ENCODE peak calls at places on chromosomes 13 and 19, in four cellular contexts. U is stomach, K is Peyer's patch, H is body of pancreas. D is an unnamed sample.

GRCh38 chr13:43268632-43269031 is 245.2 kb downstream of the DNAJC15 start:
- DNase-seq in U (no peak), K (no peak), H (no peak), D (no peak)

GRCh38 chr19:45498411-45499195 is at the start of gene PPM1N:
- DNase-seq in H (no peak), K (peak), U (no peak), D (peak)

GRCh38 chr19:7247160-7247559 is 47.1 kb downstream of the INSR start:
- DNase-seq in U (no peak), H (no peak), K (no peak), D (no peak)

GRCh38 chr19:52170863-52171320 is 529 bp downstream of the ZNF836 start:
- DNase-seq in K (no peak), H (peak), U (no peak), D (peak)

GRCh38 chr19:43765109-43765876 is 10.5 kb upstream of the SMG9 start:
- DNase-seq in K (peak), H (peak), U (peak), D (no peak)

GRCh38 chr19:47429140-47429793 is 9.9 kb upstream of the MEIS3 start:
- DNase-seq in H (no peak), U (no peak), K (no peak), D (no peak)

GRCh38 chr13:87999141-87999765 is 328.1 kb downstream of the SLITRK5 start:
- DNase-seq in U (no peak), K (no peak), H (no peak), D (no peak)

GRCh38 chr19:40416918-40417713 is 3.9 kb upstream of the PRX start:
- DNase-seq in K (no peak), H (peak), U (peak), D (no peak)

GRCh38 chr19:3269972-3270667 is 45.7 kb downstream of the CELF5 start:
- DNase-seq in U (no peak), K (no peak), H (no peak), D (no peak)

GRCh38 chr13:100854091-100854490 is 179.5 kb upstream of the TMTC4 start:
- DNase-seq in K (no peak), U (no peak), H (no peak), D (no peak)

GRCh38 chr13:99228737-99229691 is 28.4 kb downstream of the UBAC2 start:
- DNase-seq in U (no peak), H (no peak), K (no peak), D (no peak)

GRCh38 chr19:45419396-45419795 is 4.3 kb downstream of the ERCC1 start:
- DNase-seq in K (peak), U (no peak), H (no peak), D (peak)

GRCh38 chr13:69970521-69970920 is 137.1 kb upstream of the ATXN8OS start:
- DNase-seq in H (no peak), K (no peak), U (no peak), D (no peak)

GRCh38 chr13:91216928-91217700 is 130.4 kb upstream of the MIR17HG start:
- DNase-seq in K (no peak), U (no peak), H (no peak), D (no peak)

GRCh38 chr13:73715910-73716257 is 418.3 kb downstream of the KLF12 start:
- DNase-seq in U (no peak), K (no peak), H (no peak), D (no peak)

GRCh38 chr19:46979770-46980105 is 39.9 kb upstream of the NPAS1 start:
- DNase-seq in U (no peak), H (no peak), K (no peak), D (no peak)

GRCh38 chr13:29566864-29567263 is 28.6 kb downstream of the SLC7A1 start:
- DNase-seq in U (no peak), K (no peak), H (no peak), D (no peak)

GRCh38 chr19:42488783-42489521 is 39.3 kb downstream of the CEACAM1 start:
- DNase-seq in K (no peak), H (peak), U (no peak), D (no peak)

GRCh38 chr19:11560404-11560988 is 1.5 kb upstream of the ELOF1 start:
- DNase-seq in K (peak), H (peak), U (peak), D (peak)

GRCh38 chr19:52343548-52343947 is 7.5 kb downstream of the ZNF610 start:
- DNase-seq in U (peak), K (peak), H (peak), D (peak)

GRCh38 chr13:99281811-99282263 is 23.7 kb upstream of the GPR18 start:
- DNase-seq in H (peak), K (peak), U (peak), D (no peak)

GRCh38 chr19:29840066-29840950 is 28.5 kb downstream of the CCNE1 start:
- DNase-seq in K (no peak), H (no peak), U (no peak), D (no peak)

GRCh38 chr13:38718374-38718773 is 31.5 kb downstream of the FREM2 start:
- DNase-seq in K (no peak), U (no peak), H (no peak), D (no peak)

GRCh38 chr19:5585461-5586299 is 17.9 kb upstream of the TINCR start:
- DNase-seq in U (no peak), H (peak), K (peak), D (no peak)

GRCh38 chr13:32905864-32906180 is 110.4 kb upstream of the KL start:
- DNase-seq in H (peak), K (no peak), U (no peak), D (no peak)

GRCh38 chr13:68988176-68988575 is 1119.5 kb upstream of the ATXN8OS start:
- DNase-seq in K (no peak), U (no peak), H (no peak), D (no peak)

GRCh38 chr19:48724796-48725753 is 5.5 kb upstream of the MAMSTR start:
- DNase-seq in K (no peak), U (no peak), H (peak), D (no peak)

GRCh38 chr13:32117696-32118095 is 86.1 kb downstream of the FRY start:
- DNase-seq in K (no peak), U (peak), H (peak), D (no peak)

GRCh38 chr19:2475018-2475701 is 767 bp upstream of the GADD45B start:
- DNase-seq in K (peak), U (peak), H (peak), D (no peak)

GRCh38 chr13:93861818-93862217 is 617.7 kb downstream of the DCT start:
- DNase-seq in K (no peak), U (no peak), H (no peak), D (no peak)

GRCh38 chr13:106348032-106348431 is 187.4 kb downstream of the EFNB2 start:
- DNase-seq in K (no peak), U (no peak), H (no peak), D (no peak)

GRCh38 chr13:19795956-19796355 is 13.2 kb upstream of the PSPC1 start:
- DNase-seq in U (no peak), H (no peak), K (no peak), D (no peak)

GRCh38 chr19:45477216-45477615 is 9.4 kb downstream of the FOSB start:
- DNase-seq in H (no peak), U (no peak), K (no peak), D (no peak)

GRCh38 chr19:4327877-4328242 is 10.8 kb downstream of the STAP2 start:
- DNase-seq in H (no peak), K (no peak), U (no peak), D (no peak)

GRCh38 chr19:4327252-4327876 is 11.3 kb downstream of the STAP2 start:
- DNase-seq in K (peak), U (peak), H (peak), D (no peak)

GRCh38 chr19:4326837-4327251 is 11.8 kb downstream of the STAP2 start:
- DNase-seq in U (no peak), H (no peak), K (no peak), D (no peak)

GRCh38 chr19:4329858-4330257 is 8.8 kb downstream of the STAP2 start:
- DNase-seq in U (no peak), H (no peak), K (no peak), D (no peak)

DNA sequence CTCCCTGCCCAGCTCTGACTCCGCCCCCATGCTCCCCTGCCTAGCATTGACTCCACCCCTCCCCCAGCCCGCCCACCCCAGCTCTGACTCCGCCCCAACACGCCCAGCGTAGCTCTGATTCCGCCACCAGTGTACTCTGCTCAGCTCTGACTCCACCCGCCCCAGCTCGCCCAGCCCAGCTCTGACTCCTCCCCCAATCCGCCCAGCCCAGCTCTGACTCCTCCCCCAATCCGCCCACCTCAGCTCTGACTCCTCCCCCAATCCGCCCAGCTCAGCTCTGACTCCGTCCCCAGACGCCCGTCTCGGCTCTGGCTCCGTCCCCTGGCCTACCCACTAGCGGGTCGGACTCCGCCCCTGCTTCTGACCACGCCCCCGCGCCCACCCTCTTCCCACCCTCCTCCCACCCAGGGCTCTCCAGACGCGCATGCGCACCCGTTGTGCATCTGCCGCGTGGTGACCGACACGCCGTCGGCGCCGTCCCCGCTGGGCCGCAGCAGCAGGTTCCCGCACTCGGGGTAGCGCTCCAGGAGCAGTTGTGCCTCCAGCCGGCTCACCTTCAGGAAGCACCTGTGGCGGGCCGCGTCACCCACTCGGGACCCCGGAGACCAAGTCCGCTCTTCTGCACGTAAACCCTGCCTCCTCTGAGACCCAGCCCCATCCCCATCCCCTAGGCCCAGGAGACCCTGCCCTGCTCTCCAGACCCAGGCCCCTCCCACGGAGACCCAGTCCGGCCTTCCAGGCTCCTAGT is 10.2 kb downstream of the STAP2 start:
- DNase-seq in H (peak), U (peak), K (peak), D (peak)
- TF ChIP-seq POLR2A in H (peak), U (no peak), K (no peak), D (peak)

DNA sequence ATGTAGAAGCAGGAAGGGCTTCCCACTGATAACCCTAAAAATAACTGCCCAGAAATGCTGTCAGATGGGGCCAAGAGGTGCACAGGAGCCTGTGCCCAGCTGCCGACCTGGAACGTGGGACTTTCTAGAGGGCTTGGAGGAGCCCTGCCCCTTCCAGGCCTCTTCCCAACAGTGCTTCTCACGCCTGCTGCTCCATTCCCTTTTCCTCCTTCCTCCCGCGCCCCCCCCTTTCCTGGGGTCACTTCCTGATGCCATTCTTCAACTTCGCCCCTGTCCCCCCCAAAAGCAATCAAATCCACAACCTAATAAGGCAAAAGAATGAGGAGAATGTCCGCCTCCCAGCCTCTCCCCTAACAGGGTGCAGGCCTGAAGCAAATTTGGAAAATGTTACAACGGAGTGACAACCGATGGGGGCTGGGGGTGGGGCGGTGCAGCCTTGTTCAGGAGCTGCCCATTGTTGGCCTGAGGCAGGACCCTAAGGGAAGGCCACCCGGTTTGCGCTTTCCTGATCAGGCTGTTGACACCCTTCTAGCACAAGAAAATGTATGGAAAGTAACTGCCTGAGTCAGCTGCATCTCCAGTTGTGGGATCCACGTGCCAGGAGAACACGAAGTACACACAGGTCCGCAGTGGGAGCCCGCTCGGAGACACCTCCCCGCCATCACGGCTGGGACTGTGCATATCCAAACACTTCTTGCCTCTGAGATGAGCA is 18.7 kb downstream of the ACTN4 start:
- DNase-seq in K (no peak), H (peak), U (no peak), D (no peak)
- TF ChIP-seq POLR2A in K (peak), H (peak), U (no peak), D (no peak)

GRCh38 chr19:13888281-13888680 is 11.3 kb downstream of the NANOS3 start:
- DNase-seq in H (no peak), K (no peak), U (no peak), D (no peak)

GRCh38 chr19:13887529-13887928 is 10.6 kb downstream of the NANOS3 start:
- DNase-seq in H (no peak), U (no peak), K (no peak), D (no peak)

GRCh38 chr19:13884726-13885591 is 8.0 kb downstream of the NANOS3 start:
- DNase-seq in H (peak), K (no peak), U (peak), D (no peak)

GRCh38 chr19:13885826-13886365 is 9.0 kb downstream of the NANOS3 start:
- DNase-seq in U (no peak), K (no peak), H (no peak), D (no peak)

GRCh38 chr19:13887039-13887438 is 10.1 kb downstream of the NANOS3 start:
- DNase-seq in H (peak), U (peak), K (no peak), D (no peak)
- TF ChIP-seq POLR2A in H (no peak), U (no peak), K (no peak), D (no peak)

GRCh38 chr19:49857834-49858590 is 7.1 kb downstream of the PTOV1 start:
- DNase-seq in K (no peak), U (no peak), H (no peak), D (no peak)
- TF ChIP-seq POLR2A in K (no peak), U (no peak), H (no peak), D (no peak)

GRCh38 chr19:10553943-10554381 is 10.3 kb downstream of the ATG4D start:
- DNase-seq in H (no peak), U (peak), K (peak), D (no peak)

GRCh38 chr19:10551698-10552301 is 8.1 kb downstream of the ATG4D start:
- DNase-seq in U (peak), H (peak), K (no peak), D (no peak)

GRCh38 chr19:10550336-10550735 is 6.6 kb downstream of the ATG4D start:
- DNase-seq in U (no peak), H (no peak), K (no peak), D (no peak)

GRCh38 chr19:10553087-10553667 is 9.5 kb downstream of the ATG4D start:
- DNase-seq in U (no peak), K (no peak), H (no peak), D (no peak)

DNA sequence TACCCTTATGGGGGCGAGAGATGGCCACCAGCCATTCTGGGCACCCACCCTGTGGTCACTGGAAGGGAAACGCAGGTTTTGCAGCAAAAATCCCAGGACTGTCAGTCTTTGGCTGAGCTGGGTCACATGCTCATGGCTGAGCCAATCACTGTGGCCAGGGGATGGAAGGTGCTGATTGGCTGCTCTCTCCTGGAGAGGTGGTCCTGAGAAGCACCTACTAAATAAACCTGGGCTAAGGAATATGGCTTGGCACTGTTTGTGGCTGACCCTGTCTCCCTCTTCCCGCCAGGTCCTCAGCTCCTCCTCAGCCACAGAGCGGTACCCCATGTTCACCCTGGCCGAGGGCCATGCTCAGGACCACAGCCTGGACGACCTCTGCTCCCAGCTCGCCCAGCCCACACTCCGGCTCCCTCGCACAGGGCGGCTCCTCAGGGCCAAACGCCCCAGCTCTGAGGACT is 8.9 kb downstream of the ATG4D start:
- DNase-seq in K (no peak), H (no peak), U (no peak), D (no peak)
- TF ChIP-seq POLR2A in K (no peak), H (no peak), U (no peak), D (peak)

DNA sequence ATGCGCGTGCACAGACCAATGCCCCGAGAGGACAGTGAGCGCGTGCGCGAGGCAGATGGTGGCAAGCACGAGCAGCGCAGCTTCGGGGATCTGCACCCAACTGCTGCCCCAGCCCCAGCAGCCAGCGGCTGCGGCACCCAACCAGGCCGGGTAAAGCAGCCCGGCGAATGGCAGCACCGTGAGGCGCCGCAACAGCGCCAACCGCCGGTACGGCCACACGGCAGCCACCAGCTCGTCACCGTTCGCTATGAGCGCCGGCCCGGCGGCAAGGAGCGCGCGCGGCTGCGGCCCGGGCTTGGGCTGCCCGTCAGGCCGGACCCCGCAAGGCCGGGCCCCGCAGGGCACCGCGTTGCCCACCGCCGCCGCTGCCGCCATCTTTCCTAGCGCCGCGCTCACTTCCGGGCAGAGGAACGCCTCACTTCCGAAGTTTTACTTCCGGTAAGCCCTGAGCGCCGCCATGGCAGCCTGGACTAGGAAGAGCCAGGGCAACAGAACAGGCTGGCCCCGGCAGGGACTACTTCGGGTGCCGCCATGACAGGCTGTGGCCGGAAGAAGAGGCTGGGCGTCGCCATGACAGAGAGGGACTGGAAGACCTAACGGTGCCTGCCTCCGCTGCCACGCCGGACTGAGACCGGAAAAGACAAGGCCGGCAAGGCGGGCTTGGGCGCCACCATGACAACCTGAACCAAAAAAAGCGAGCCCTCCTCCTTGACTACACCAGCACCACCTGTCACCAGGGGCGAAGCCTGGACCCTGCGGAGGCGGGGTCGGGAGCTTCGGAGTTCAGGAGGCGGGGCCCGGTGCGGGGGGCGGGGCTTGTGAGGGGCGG is at the start of gene ATP13A1:
- DNase-seq in K (peak), H (peak), U (peak), D (peak)
- TF ChIP-seq POLR2A in K (peak), H (peak), U (peak), D (peak)

DNA sequence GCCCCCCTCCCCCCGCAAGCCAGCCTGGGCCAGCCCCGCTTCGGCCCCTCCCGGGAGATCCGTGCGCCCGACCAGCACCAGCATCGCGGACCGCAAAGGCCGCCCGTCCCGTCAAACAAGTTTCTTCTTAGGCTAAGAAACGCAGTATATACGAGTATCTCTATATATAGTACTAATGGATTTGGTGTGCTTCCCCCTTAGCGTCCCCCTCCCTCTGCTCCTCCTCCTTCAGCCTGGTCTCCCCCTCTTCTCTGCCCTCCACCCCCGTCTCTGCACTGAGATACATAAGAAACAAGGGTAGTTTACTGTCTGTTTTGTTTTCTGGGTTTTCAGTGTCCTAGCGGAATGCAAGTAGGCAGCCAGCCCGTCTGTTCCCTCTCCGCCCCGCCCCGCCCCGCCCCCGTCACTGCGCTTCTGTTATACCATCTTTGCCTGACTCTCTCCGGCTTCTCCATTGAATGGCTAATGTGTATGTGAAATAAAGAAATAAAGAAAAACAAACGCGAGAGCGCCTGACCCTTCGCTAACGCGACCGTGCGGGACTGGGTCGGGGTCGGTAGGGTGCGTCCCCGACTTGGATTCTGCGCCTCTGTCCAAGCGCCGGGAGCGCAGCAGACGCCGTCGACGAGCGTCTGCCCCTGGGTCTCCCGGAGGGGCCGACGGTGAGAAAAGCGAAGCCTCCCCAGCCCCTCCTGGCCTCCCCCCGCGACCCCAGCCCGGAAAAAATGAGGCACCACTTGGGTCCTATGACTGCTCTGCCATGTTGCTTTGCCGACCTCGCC is 4.2 kb downstream of the LYL1 start:
- DNase-seq in U (no peak), H (no peak), K (peak), D (no peak)
- TF ChIP-seq POLR2A in U (no peak), H (no peak), K (no peak), D (no peak)

D was measured in GM12892.